ENCODE peak calls at places on chromosomes 11 and 22, in eight cellular contexts. F is activated naive CD4-positive, alpha-beta T cell treated with Interleukin-2 at 50 U/mL for 16 hours; G is EL; Y is iris pigment epithelial cell; V is NK-92 treated with Interleukin-12 subunit alpha and Interleukin-12 subunit beta, amount 100 ng/mL, for 24 hours; I is activated CD4-positive, alpha-beta T cell treated with anti-CD3 and anti-CD28 coated beads, Interleukin-2, amount 10 ng/mL, durations not matched to agents 7 days and 5 days; B is tibial nerve; N is activated naive CD8-positive, alpha-beta T cell treated with anti-CD3 and anti-CD28 coated beads for 36 hours. Q is an unnamed sample.

GRCh38 chr22:23837496-23837859 is 1.3 kb downstream of the DERL3 start:
- DNase-seq in B (no peak), G (no peak), F (no peak), Y (no peak), N (no peak), V (no peak), I (no peak), Q (no peak)

GRCh38 chr11:728901-729491 is 18.3 kb upstream of the TALDO1 start:
- DNase-seq in Y (no peak), F (no peak), I (no peak), G (no peak), B (no peak), N (no peak), V (no peak), Q (no peak)

GRCh38 chr11:126809514-126810289 is 190.9 kb downstream of the KIRREL3 start:
- DNase-seq in B (no peak), N (no peak), F (no peak), G (no peak), I (no peak), Y (no peak), V (no peak), Q (peak; percentile 15)

GRCh38 chr11:65491163-65491465 is 7.7 kb upstream of the MALAT1 start:
- DNase-seq in I (no peak), Y (no peak), G (peak; percentile 30), N (no peak), F (no peak), B (no peak), V (no peak), Q (no peak)

GRCh38 chr11:66747480-66747879 is 18.5 kb upstream of the SPTBN2 start:
- DNase-seq in Y (no peak), V (no peak), B (no peak), F (no peak), N (no peak), I (no peak), G (no peak), Q (no peak)

GRCh38 chr11:34236572-34236971 is 121.2 kb downstream of the ABTB2 start:
- DNase-seq in G (no peak), F (no peak), V (no peak), Y (no peak), N (no peak), B (no peak), I (no peak), Q (no peak)

GRCh38 chr11:118202599-118203422 is 22.0 kb downstream of the JAML start:
- DNase-seq in V (peak; percentile 81), I (peak; percentile 87), N (peak; percentile 67), F (peak; percentile 56), Y (no peak), B (no peak), G (no peak), Q (no peak)

GRCh38 chr11:116835791-116836647 is 1.4 kb downstream of the APOA1 start:
- DNase-seq in I (peak; percentile 83), G (peak; percentile 94), B (peak; percentile 59), V (no peak), Y (peak; percentile 96), N (peak; percentile 88), F (peak; percentile 76), Q (peak; percentile 91)

GRCh38 chr22:32850591-32851517 is 49.3 kb downstream of the TIMP3 start:
- DNase-seq in N (no peak), G (no peak), I (no peak), B (peak; percentile 93), Y (peak; percentile 5), F (no peak), V (no peak), Q (no peak)

GRCh38 chr11:29956076-29956556 is 60.7 kb downstream of the KCNA4 start:
- DNase-seq in Y (no peak), F (no peak), V (no peak), B (no peak), N (no peak), G (no peak), I (no peak), Q (no peak)

GRCh38 chr11:67700548-67701262 is 26.3 kb upstream of the ALDH3B2 start:
- DNase-seq in V (no peak), B (no peak), I (no peak), G (no peak), F (no peak), N (no peak), Y (no peak), Q (peak; percentile 53)

GRCh38 chr11:68275721-68276488 is 4.1 kb upstream of the C11orf24 start:
- DNase-seq in F (no peak), I (no peak), V (no peak), G (no peak), Y (no peak), B (no peak), N (no peak), Q (no peak)

GRCh38 chr22:20885557-20886323 is 26.9 kb downstream of the SNAP29 start:
- DNase-seq in F (peak; percentile 34), I (peak; percentile 37), Y (peak; percentile 84), N (peak; percentile 43), G (peak; percentile 84), B (peak; percentile 67), V (no peak), Q (peak; percentile 77)

GRCh38 chr22:28395920-28396447 is 283.7 kb downstream of the TTC28 start:
- DNase-seq in G (peak; percentile 81), B (no peak), V (no peak), F (no peak), I (no peak), Y (peak; percentile 78), N (no peak), Q (peak; percentile 8)